ENCODE peak calls at places on chromosomes 3 and 15, in ten cellular contexts. Y, T, P, U, S, M, R, Q, N and X are unnamed samples.
A peak's percentile ranks its signal among the peaks of the same experiment; 100 is the strongest.

GRCh38 chr15:64111679-64112050 is 15.9 kb downstream of the SNX1 start:
- DNase-seq in T (no peak), P (no peak), N (no peak), S (no peak), Y (no peak), Q (no peak), U (no peak), R (no peak), M (no peak), X (no peak)

GRCh38 chr3:64399205-64399800 is 174.0 kb upstream of the PRICKLE2 start:
- DNase-seq in M (no peak), P (peak; percentile 45), U (peak; percentile 11), S (no peak), Y (peak; percentile 69), N (no peak), Q (no peak), T (peak; percentile 8), R (no peak), X (peak; percentile 62)

GRCh38 chr3:48750906-48751305 is 33.9 kb upstream of the IP6K2 start:
- DNase-seq in T (no peak), P (no peak), U (no peak), Q (no peak), R (no peak), S (no peak), Y (no peak), M (no peak), N (no peak), X (no peak)

GRCh38 chr3:52291508-52292181 is 4.0 kb downstream of the GLYCTK start:
- DNase-seq in Y (no peak), R (no peak), Q (peak; percentile 47), T (no peak), N (no peak), U (peak; percentile 32), M (no peak), S (peak; percentile 15), P (no peak), X (no peak)

GRCh38 chr15:23869391-23869790 is 182.3 kb upstream of the NDN start:
- DNase-seq in M (no peak), Y (peak; percentile 4), P (peak; percentile 78), S (no peak), Q (no peak), R (no peak), N (no peak), T (peak; percentile 32), U (no peak), X (no peak)

GRCh38 chr3:50639055-50639494 is 22.1 kb downstream of the MAPKAPK3 start:
- DNase-seq in T (no peak), Q (no peak), M (no peak), R (no peak), Y (peak; percentile 69), U (no peak), N (no peak), P (no peak), S (no peak), X (peak; percentile 68)

GRCh38 chr3:60948488-60948887 is 302.8 kb downstream of the FHIT start:
- DNase-seq in Y (peak; percentile 22), R (no peak), T (no peak), S (no peak), Q (no peak), N (no peak), U (no peak), M (no peak), P (no peak), X (peak; percentile 15)

GRCh38 chr3:4752201-4753072 is 226.8 kb upstream of the BHLHE40 start:
- DNase-seq in Q (no peak), R (no peak), T (no peak), U (no peak), M (no peak), S (no peak), P (no peak), Y (no peak), N (no peak), X (peak; percentile 36)

GRCh38 chr3:151761581-151761980 is 27.9 kb downstream of the AADACL2 start:
- DNase-seq in Q (no peak), R (no peak), T (no peak), Y (no peak), N (no peak), P (no peak), S (no peak), U (no peak), M (no peak), X (no peak)

GRCh38 chr3:30550246-30550645 is 56.2 kb upstream of the TGFBR2 start:
- DNase-seq in P (no peak), S (no peak), Y (peak; percentile 47), R (no peak), U (no peak), N (no peak), M (no peak), Q (no peak), T (no peak), X (no peak)

GRCh38 chr3:104629038-104629437 is 737.7 kb upstream of the ALCAM start:
- DNase-seq in S (no peak), T (no peak), U (no peak), Q (no peak), P (no peak), Y (peak; percentile 90), M (no peak), N (no peak), R (no peak), X (peak; percentile 61)

GRCh38 chr3:64445318-64446300 is 220.3 kb upstream of the PRICKLE2 start:
- DNase-seq in M (no peak), P (peak; percentile 23), S (no peak), T (peak; percentile 26), Y (no peak), R (no peak), Q (no peak), U (no peak), N (no peak), X (no peak)

GRCh38 chr3:157589168-157589567 is 86.0 kb upstream of the VEPH1 start:
- DNase-seq in Q (no peak), U (no peak), T (no peak), N (no peak), Y (no peak), M (no peak), P (no peak), R (no peak), S (no peak), X (no peak)

GRCh38 chr3:53044371-53045106 is 1.3 kb downstream of the SFMBT1 start:
- DNase-seq in R (peak; percentile 11), P (no peak), T (peak; percentile 11), M (no peak), N (no peak), Y (peak; percentile 27), U (no peak), Q (no peak), S (peak; percentile 0), X (peak; percentile 42)

GRCh38 chr15:75065851-75066509 is 42.6 kb downstream of the PPCDC start:
- DNase-seq in M (no peak), T (no peak), S (no peak), Q (no peak), P (no peak), R (no peak), Y (no peak), U (no peak), N (no peak), X (no peak)

GRCh38 chr3:41602121-41602520 is 359.8 kb downstream of the ULK4 start:
- DNase-seq in R (no peak), P (no peak), S (no peak), N (no peak), U (no peak), Q (no peak), M (no peak), Y (no peak), T (no peak), X (no peak)

GRCh38 chr15:31930967-31931366 is 99.3 kb upstream of the CHRNA7 start:
- DNase-seq in Q (peak; percentile 29), S (no peak), T (no peak), R (no peak), P (no peak), Y (no peak), N (no peak), U (no peak), M (no peak), X (no peak)

GRCh38 chr15:37765809-37766208 is 168.6 kb upstream of the TMCO5A start:
- DNase-seq in N (no peak), M (no peak), P (no peak), Y (no peak), S (no peak), T (no peak), U (no peak), Q (no peak), R (no peak), X (no peak)

GRCh38 chr3:160169139-160169830 is 55.9 kb upstream of the C3orf80 start:
- DNase-seq in Y (peak; percentile 27), Q (no peak), M (no peak), P (no peak), N (no peak), U (no peak), R (no peak), S (no peak), T (no peak), X (peak; percentile 85)

GRCh38 chr15:70585707-70586034 is 177.7 kb downstream of the UACA start:
- DNase-seq in U (no peak), Q (peak; percentile 15), P (no peak), R (no peak), T (no peak), N (no peak), Y (no peak), S (no peak), M (no peak), X (no peak)

GRCh38 chr3:16425398-16426057 is 88.0 kb downstream of the RFTN1 start:
- DNase-seq in R (no peak), M (no peak), N (no peak), T (no peak), S (no peak), U (no peak), Q (no peak), Y (no peak), P (no peak), X (no peak)

GRCh38 chr15:78007965-78008886 is 69.3 kb downstream of the TBC1D2B start:
- DNase-seq in T (no peak), Y (peak; percentile 84), U (no peak), M (peak; percentile 70), S (no peak), N (no peak), P (no peak), Q (no peak), R (no peak), X (peak; percentile 68)

GRCh38 chr15:39661776-39662175 is 80.9 kb downstream of the THBS1 start:
- DNase-seq in S (no peak), U (no peak), Y (peak; percentile 54), T (no peak), P (no peak), Q (no peak), M (no peak), N (no peak), R (no peak), X (no peak)

GRCh38 chr3:198046120-198046857 is 86.3 kb downstream of the LMLN start:
- DNase-seq in U (no peak), T (no peak), N (no peak), R (no peak), M (no peak), P (no peak), S (no peak), Q (no peak), Y (no peak), X (no peak)

GRCh38 chr3:105503191-105503593 is 136.5 kb downstream of the ALCAM start:
- DNase-seq in Y (no peak), S (no peak), T (no peak), Q (no peak), R (no peak), U (peak; percentile 9), P (no peak), N (no peak), M (no peak), X (no peak)

GRCh38 chr3:33663042-33663441 is 55.0 kb downstream of the CLASP2 start:
- DNase-seq in T (no peak), Y (no peak), Q (no peak), M (no peak), S (no peak), U (no peak), R (no peak), N (no peak), P (no peak), X (peak; percentile 11)

GRCh38 chr3:66401157-66401550 is 99.7 kb downstream of the LRIG1 start:
- DNase-seq in T (no peak), P (no peak), R (no peak), S (no peak), N (no peak), M (no peak), Q (no peak), U (no peak), Y (no peak), X (no peak)

GRCh38 chr3:81761904-81762565 is 590 bp upstream of the GBE1 start:
- DNase-seq in U (no peak), N (no peak), M (no peak), Q (no peak), T (no peak), R (no peak), P (no peak), S (no peak), Y (peak; percentile 30), X (no peak)